ENCODE peak calls at places on chromosomes 13 and 19, in six cellular contexts. E is lower leg skin; D is stimulated activated CD4-positive, alpha-beta T cell treated with anti-CD3 and anti-CD28 coated beads, Interleukin-2, amount 100 ng/mL, for 48 hours; Q is lower lobe of right lung; N is T-helper 2 cell; X is stimulated activated CD8-positive, alpha-beta memory T cell treated with anti-CD3 and anti-CD28 coated beads, Interleukin-2, amount 100 ng/mL, for 1 hour. V is an unnamed sample.

GRCh38 chr13:85236431-85236830 is 562.8 kb downstream of the SLITRK6 start:
- DNase-seq in E (no peak), D (no peak), Q (no peak), N (no peak), X (no peak), V (no peak)

GRCh38 chr13:73268306-73268705 is 209.5 kb downstream of the KLF5 start:
- DNase-seq in E (no peak), D (no peak), Q (no peak), N (no peak), X (no peak), V (no peak)

GRCh38 chr13:75798353-75799245 is 162.5 kb downstream of the LMO7 start:
- DNase-seq in E (no peak), D (no peak), Q (no peak), N (no peak), X (no peak), V (no peak)

GRCh38 chr13:112134150-112135075 is 67.5 kb downstream of the SOX1 start:
- DNase-seq in E (peak), D (no peak), Q (no peak), N (no peak), X (no peak), V (no peak)

GRCh38 chr19:35641515-35642151 is at the start of gene ETV2:
- DNase-seq in E (no peak), D (no peak), Q (no peak), N (no peak), X (no peak), V (no peak)

GRCh38 chr19:38551450-38551813 is 66.3 kb downstream of the MAP4K1 start:
- DNase-seq in E (no peak), D (peak), Q (peak), N (no peak), X (no peak), V (no peak)

GRCh38 chr19:33724021-33724722 is 72.5 kb upstream of the KCTD15 start:
- DNase-seq in E (no peak), D (no peak), Q (no peak), N (no peak), X (no peak), V (no peak)

GRCh38 chr13:73060251-73061160 is 1.7 kb downstream of the KLF5 start:
- DNase-seq in E (no peak), D (no peak), Q (no peak), N (no peak), X (no peak), V (no peak)

GRCh38 chr13:34161829-34162544 is 344.0 kb downstream of the RFC3 start:
- DNase-seq in E (no peak), D (no peak), Q (no peak), N (no peak), X (no peak), V (no peak)

GRCh38 chr19:11978492-11979100 is 13.8 kb downstream of the ZNF763 start:
- DNase-seq in E (no peak), D (no peak), Q (no peak), N (no peak), X (no peak), V (no peak)

GRCh38 chr13:26587251-26587650 is 29.8 kb downstream of the WASF3 start:
- DNase-seq in E (no peak), D (no peak), Q (no peak), N (no peak), X (no peak), V (no peak)

GRCh38 chr19:31253816-31254551 is 95.3 kb downstream of the TSHZ3 start:
- DNase-seq in E (no peak), D (no peak), Q (no peak), N (no peak), X (no peak), V (no peak)

GRCh38 chr13:29939158-29939557 is 88.7 kb upstream of the UBL3 start:
- DNase-seq in E (no peak), D (no peak), Q (no peak), N (no peak), X (no peak), V (no peak)

GRCh38 chr19:14363203-14364097 is 17.8 kb upstream of the ADGRE5 start:
- DNase-seq in E (peak), D (peak), Q (peak), N (no peak), X (no peak), V (no peak)

GRCh38 chr19:27794444-27795042 is 1418.4 kb downstream of the UQCRFS1 start:
- DNase-seq in E (no peak), D (no peak), Q (no peak), N (no peak), X (no peak), V (no peak)

GRCh38 chr13:43227721-43228120 is 204.3 kb downstream of the DNAJC15 start:
- DNase-seq in E (no peak), D (no peak), Q (no peak), N (no peak), X (no peak), V (no peak)

GRCh38 chr19:40228863-40229262 is 2.4 kb upstream of the CCNP start:
- DNase-seq in E (no peak), D (no peak), Q (no peak), N (no peak), X (no peak), V (no peak)

GRCh38 chr19:892243-892996 is 567 bp downstream of the MED16 start:
- DNase-seq in E (no peak), D (no peak), Q (no peak), N (no peak), X (no peak), V (no peak)

V was measured in T follicular helper cell.